ENCODE peak calls at places on chromosomes 7 and 10, in six cellular contexts. Y is hippocampal formation; X is iPS-NIHi11; A is SK-N-SH; L is GM12892; E is naive thymus-derived CD8-positive, alpha-beta T cell. R is an unnamed sample.
A peak's percentile ranks its signal among the peaks of the same experiment; 100 is the strongest.

GRCh38 chr7:132453825-132454224 is 122.4 kb downstream of the PLXNA4 start:
- DNase-seq in Y (no peak), X (no peak), A (no peak), L (no peak), E (no peak), R (no peak)

GRCh38 chr7:39951156-39951942 is 1.3 kb downstream of the CDK13 start:
- DNase-seq in Y (peak; percentile 49), X (peak; percentile 61), A (peak; percentile 90), L (peak; percentile 40), E (peak; percentile 78), R (peak; percentile 56)

GRCh38 chr10:43396928-43397624 is 11.9 kb downstream of the HNRNPF start:
- DNase-seq in Y (peak; percentile 46), X (peak; percentile 89), A (peak; percentile 92), L (peak; percentile 89), E (peak; percentile 72), R (peak; percentile 91)

GRCh38 chr7:10998984-10999757 is 25.5 kb downstream of the PHF14 start:
- DNase-seq in Y (no peak), X (no peak), A (no peak), L (no peak), E (no peak), R (no peak)

GRCh38 chr10:97425964-97426775 is at the start of gene PGAM1:
- DNase-seq in Y (peak; percentile 93), X (peak; percentile 99), A (peak; percentile 100), L (peak; percentile 98), E (peak; percentile 98), R (peak; percentile 96)

GRCh38 chr7:24911213-24911603 is 68.8 kb downstream of the OSBPL3 start:
- DNase-seq in Y (no peak), X (no peak), A (no peak), L (no peak), E (peak; percentile 64), R (no peak)

GRCh38 chr10:23035569-23035968 is 59.8 kb upstream of the MSRB2 start:
- DNase-seq in Y (no peak), X (peak; percentile 56), A (peak; percentile 26), L (no peak), E (no peak), R (peak; percentile 2)

GRCh38 chr10:117184296-117184695 is 13.0 kb upstream of the KCNK18 start:
- DNase-seq in Y (no peak), X (no peak), A (no peak), L (no peak), E (no peak), R (no peak)

GRCh38 chr7:156156734-156157408 is 344.6 kb upstream of the SHH start:
- DNase-seq in Y (no peak), X (peak; percentile 50), A (peak; percentile 43), L (no peak), E (no peak), R (no peak)